ENCODE peak calls at places on chromosomes 12 and 14, in six cellular contexts. W, C, R, E, Y and J are unnamed samples.

GRCh38 chr12:74644681-74645080 is 107.0 kb downstream of the ATXN7L3B start:
- DNase-seq in C (no peak), E (no peak), Y (no peak), R (no peak), W (no peak), J (no peak)

GRCh38 chr12:121325922-121326396 is 26.3 kb downstream of the ANAPC5 start:
- DNase-seq in W (no peak), E (no peak), C (no peak), R (no peak), Y (no peak), J (no peak)

GRCh38 chr14:21974741-21975140 is 301.1 kb upstream of the OR4E1 start:
- DNase-seq in C (no peak), W (no peak), E (no peak), Y (no peak), R (no peak), J (no peak)

GRCh38 chr14:85934123-85934885 is 404.4 kb downstream of the FLRT2 start:
- DNase-seq in E (no peak), R (peak; percentile 69), C (peak; percentile 42), W (peak; percentile 0), Y (no peak), J (no peak)

GRCh38 chr12:26162905-26163304 is 32.5 kb upstream of the SSPN start:
- DNase-seq in R (no peak), C (no peak), W (no peak), Y (no peak), E (no peak), J (no peak)

GRCh38 chr12:5081016-5081415 is 37.3 kb downstream of the KCNA5 start:
- DNase-seq in W (no peak), E (no peak), R (no peak), Y (no peak), C (no peak), J (no peak)

GRCh38 chr12:131091976-131092691 is 138.4 kb downstream of the ADGRD1 start:
- DNase-seq in Y (no peak), C (no peak), R (no peak), W (no peak), E (no peak), J (no peak)

GRCh38 chr14:63727736-63728728 is at the start of gene SGPP1:
- DNase-seq in R (peak; percentile 66), E (no peak), W (peak; percentile 66), Y (peak; percentile 43), C (peak; percentile 84), J (peak; percentile 84)

GRCh38 chr12:58588771-58589170 is 331.5 kb downstream of the LRIG3 start:
- DNase-seq in E (no peak), R (no peak), C (peak; percentile 22), Y (no peak), W (peak; percentile 30), J (no peak)

GRCh38 chr12:106113042-106113441 is 25.7 kb downstream of the NUAK1 start:
- DNase-seq in W (peak; percentile 86), C (peak; percentile 81), R (peak; percentile 72), Y (peak; percentile 81), E (no peak), J (no peak)

GRCh38 chr14:33359288-33359881 is 420.7 kb downstream of the NPAS3 start:
- DNase-seq in R (no peak), E (no peak), Y (no peak), W (no peak), C (no peak), J (no peak)

GRCh38 chr12:69014047-69014446 is 81.1 kb upstream of the CPM start:
- DNase-seq in C (no peak), R (no peak), Y (no peak), E (no peak), W (no peak), J (no peak)

GRCh38 chr12:112936927-112937326 is 1.3 kb upstream of the OAS3 start:
- DNase-seq in Y (no peak), W (no peak), R (no peak), E (no peak), C (peak; percentile 42), J (no peak)

GRCh38 chr14:77301103-77301502 is 19.6 kb downstream of the POMT2 start:
- DNase-seq in Y (peak; percentile 74), W (peak; percentile 81), E (peak; percentile 83), C (peak; percentile 88), R (no peak), J (peak; percentile 78)

GRCh38 chr12:12461281-12461922 is 101.3 kb downstream of the DUSP16 start:
- DNase-seq in C (no peak), E (no peak), Y (no peak), R (no peak), W (no peak), J (no peak)

GRCh38 chr12:33116284-33116683 is 219.7 kb upstream of the PKP2 start:
- DNase-seq in W (no peak), E (no peak), Y (no peak), C (peak; percentile 55), R (no peak), J (no peak)

GRCh38 chr14:104353921-104354701 is 215.7 kb downstream of the KIF26A start:
- DNase-seq in C (no peak), E (no peak), W (no peak), R (no peak), Y (no peak), J (peak; percentile 33)

GRCh38 chr12:96195845-96196451 is 1.8 kb downstream of the ELK3 start:
- DNase-seq in C (peak; percentile 65), E (no peak), Y (peak; percentile 83), W (peak; percentile 89), R (peak; percentile 34), J (peak; percentile 96)

GRCh38 chr12:19972325-19973288 is 395.7 kb upstream of the PDE3A start:
- DNase-seq in Y (peak; percentile 58), E (no peak), C (no peak), R (no peak), W (peak; percentile 58), J (no peak)

GRCh38 chr12:120853188-120853587 is 51.0 kb downstream of the SPPL3 start:
- DNase-seq in R (no peak), E (no peak), Y (peak; percentile 36), C (peak; percentile 67), W (peak; percentile 42), J (no peak)

GRCh38 chr14:80805136-80805535 is 136.4 kb downstream of the CEP128 start:
- DNase-seq in R (no peak), W (peak; percentile 56), Y (peak; percentile 31), C (peak; percentile 49), E (no peak), J (no peak)

GRCh38 chr14:100826371-100827139 is 637 bp downstream of the MEG3 start:
- DNase-seq in C (no peak), Y (no peak), W (no peak), R (no peak), E (no peak), J (no peak)
- H3K4me3 ChIP-seq in C (no peak overlapping the region), Y (peak overlapping the region; percentile 87), W (peak overlapping the region; percentile 77), R (no peak overlapping the region), E (no peak overlapping the region), J (peak overlapping the region; percentile 57)

GRCh38 chr12:23141335-23141734 is 516.4 kb downstream of the ETNK1 start:
- DNase-seq in Y (no peak), C (no peak), E (no peak), R (no peak), W (no peak), J (no peak)

GRCh38 chr12:23140710-23141109 is 515.7 kb downstream of the ETNK1 start:
- DNase-seq in Y (peak; percentile 95), W (peak; percentile 95), E (no peak), R (no peak), C (no peak), J (no peak)

GRCh38 chr12:23133471-23133870 is 508.5 kb downstream of the ETNK1 start:
- DNase-seq in Y (no peak), C (no peak), R (no peak), W (no peak), E (no peak), J (peak; percentile 43)

GRCh38 chr12:23139026-23139425 is 514.1 kb downstream of the ETNK1 start:
- DNase-seq in C (no peak), E (no peak), W (peak; percentile 72), R (no peak), Y (peak; percentile 64), J (no peak)
- H3K27ac ChIP-seq in C (no peak overlapping the region), E (no peak overlapping the region), W (no peak overlapping the region), R (no peak overlapping the region), Y (peak overlapping the region; percentile 37), J (no peak overlapping the region)

GRCh38 chr12:81759215-81759991 is at the start of gene PPFIA2:
- DNase-seq in R (peak; percentile 52), Y (peak; percentile 59), W (peak; percentile 71), C (no peak), E (peak; percentile 29), J (peak; percentile 55)
- TF ChIP-seq EZH2 in R (no peak), Y (no peak), W (no peak), C (no peak), E (peak; percentile 41), J (no peak)

GRCh38 chr12:14545144-14546124 is 22.2 kb downstream of the PLBD1 start:
- DNase-seq in R (no peak), E (no peak), Y (no peak), W (no peak), C (no peak), J (no peak)

GRCh38 chr12:14537088-14537487 is 30.6 kb downstream of the PLBD1 start:
- DNase-seq in C (no peak), Y (no peak), W (no peak), R (no peak), E (no peak), J (no peak)

DNA sequence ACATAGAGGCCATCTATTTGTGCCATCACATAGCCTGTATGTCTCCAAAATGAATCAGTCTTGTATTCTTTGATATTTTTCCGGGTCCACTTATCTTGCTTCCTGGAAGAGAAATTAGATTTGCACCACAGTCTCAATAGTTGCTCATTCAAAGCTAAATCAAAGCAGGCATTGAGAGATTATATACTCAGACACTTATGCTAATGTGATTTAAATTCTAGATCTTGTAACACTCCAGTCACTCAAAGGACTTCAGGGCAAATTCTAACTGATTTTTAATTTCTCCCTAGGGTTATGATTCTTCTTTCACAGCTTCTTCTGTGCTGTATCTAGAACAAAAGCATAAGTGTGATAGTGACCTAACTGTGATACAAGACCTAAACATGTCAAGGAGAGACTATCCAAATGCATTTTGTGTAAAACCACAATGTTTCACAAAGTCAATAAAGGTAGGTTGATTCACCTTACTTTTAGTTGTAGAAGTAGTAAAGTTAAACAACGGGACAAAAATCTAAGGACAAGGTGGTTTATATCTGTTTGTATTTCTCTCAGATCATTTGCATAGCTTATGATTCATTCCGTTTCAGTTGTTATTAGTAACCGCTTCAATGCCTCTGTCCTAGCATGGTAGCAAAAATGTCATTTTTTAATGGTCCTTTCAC is 26.8 kb downstream of the PLBD1 start:
- DNase-seq in R (no peak), Y (no peak), E (no peak), C (peak; percentile 73), W (no peak), J (peak; percentile 31)
- H3K4me3 ChIP-seq in R (no peak overlapping the region), Y (no peak overlapping the region), E (no peak overlapping the region), C (no peak overlapping the region), W (no peak overlapping the region), J (no peak overlapping the region)